ENCODE peak calls at places on chromosomes 2 and 18, in nine cellular contexts. One of them, this sample, is unnamed.

GRCh38 chr18:2655954-2656236 is 369 bp downstream of the SMCHD1 start:
- DNase-seq in glutamatergic neuron: no peak
- DNase-seq in HFF-Myc: no peak
- DNase-seq in NCI-H187: no peak
- DNase-seq in M059J: peak; percentile 45
- DNase-seq in BE2C: no peak
- DNase-seq in T-helper 1 cell: no peak
- DNase-seq in A549: peak; percentile 11
- DNase-seq in SW480: no peak
- DNase-seq in this sample: no peak

GRCh38 chr2:241356871-241357260 is 781 bp downstream of the FARP2 start:
- DNase-seq in BE2C: no peak
- DNase-seq in M059J: no peak
- DNase-seq in glutamatergic neuron: no peak
- DNase-seq in T-helper 1 cell: no peak
- DNase-seq in HFF-Myc: no peak
- DNase-seq in SW480: no peak
- DNase-seq in A549: no peak
- DNase-seq in NCI-H187: no peak
- DNase-seq in this sample: no peak

GRCh38 chr18:56532176-56532840 is 106.1 kb downstream of the TXNL1 start:
- DNase-seq in SW480: peak; percentile 4
- DNase-seq in HFF-Myc: no peak
- DNase-seq in T-helper 1 cell: no peak
- DNase-seq in BE2C: no peak
- DNase-seq in M059J: peak; percentile 73
- DNase-seq in NCI-H187: no peak
- DNase-seq in glutamatergic neuron: no peak
- DNase-seq in A549: no peak
- DNase-seq in this sample: no peak

GRCh38 chr2:42879116-42879705 is 86.8 kb upstream of the HAAO start:
- DNase-seq in HFF-Myc: no peak
- DNase-seq in T-helper 1 cell: no peak
- DNase-seq in NCI-H187: no peak
- DNase-seq in M059J: no peak
- DNase-seq in glutamatergic neuron: no peak
- DNase-seq in BE2C: no peak
- DNase-seq in SW480: no peak
- DNase-seq in A549: no peak
- DNase-seq in this sample: no peak

GRCh38 chr18:56233595-56233994 is 404.8 kb downstream of the TXNL1 start:
- DNase-seq in A549: no peak
- DNase-seq in BE2C: no peak
- DNase-seq in glutamatergic neuron: no peak
- DNase-seq in T-helper 1 cell: no peak
- DNase-seq in SW480: no peak
- DNase-seq in HFF-Myc: peak; percentile 31
- DNase-seq in M059J: peak; percentile 81
- DNase-seq in NCI-H187: no peak
- DNase-seq in this sample: no peak

GRCh38 chr2:158539176-158539895 is 82.6 kb downstream of the PKP4 start:
- DNase-seq in T-helper 1 cell: no peak
- DNase-seq in BE2C: no peak
- DNase-seq in M059J: peak; percentile 79
- DNase-seq in A549: no peak
- DNase-seq in SW480: peak; percentile 17
- DNase-seq in NCI-H187: no peak
- DNase-seq in HFF-Myc: peak; percentile 81
- DNase-seq in glutamatergic neuron: no peak
- DNase-seq in this sample: no peak

GRCh38 chr18:29191263-29191662 is 1014.3 kb upstream of the CDH2 start:
- DNase-seq in SW480: no peak
- DNase-seq in A549: peak; percentile 2
- DNase-seq in M059J: peak; percentile 9
- DNase-seq in T-helper 1 cell: no peak
- DNase-seq in glutamatergic neuron: peak; percentile 29
- DNase-seq in BE2C: peak; percentile 1
- DNase-seq in HFF-Myc: no peak
- DNase-seq in NCI-H187: no peak
- DNase-seq in this sample: no peak

GRCh38 chr18:59416818-59417217 is 57.8 kb upstream of the LMAN1 start:
- DNase-seq in NCI-H187: no peak
- DNase-seq in T-helper 1 cell: no peak
- DNase-seq in BE2C: no peak
- DNase-seq in A549: no peak
- DNase-seq in SW480: no peak
- DNase-seq in HFF-Myc: no peak
- DNase-seq in glutamatergic neuron: no peak
- DNase-seq in M059J: no peak
- DNase-seq in this sample: no peak

GRCh38 chr2:24886114-24886501 is 33.9 kb downstream of the ADCY3 start:
- DNase-seq in NCI-H187: no peak
- DNase-seq in HFF-Myc: no peak
- DNase-seq in glutamatergic neuron: no peak
- DNase-seq in SW480: no peak
- DNase-seq in T-helper 1 cell: no peak
- DNase-seq in A549: no peak
- DNase-seq in BE2C: no peak
- DNase-seq in M059J: no peak
- DNase-seq in this sample: no peak

GRCh38 chr18:21111351-21112139 is at the start of gene ROCK1:
- DNase-seq in A549: peak; percentile 70
- DNase-seq in BE2C: peak; percentile 95
- DNase-seq in NCI-H187: peak; percentile 89
- DNase-seq in M059J: peak; percentile 95
- DNase-seq in glutamatergic neuron: peak; percentile 100
- DNase-seq in T-helper 1 cell: peak; percentile 98
- DNase-seq in SW480: peak; percentile 91
- DNase-seq in HFF-Myc: peak; percentile 85
- DNase-seq in this sample: peak; percentile 53

GRCh38 chr2:232342635-232343565 is 35.7 kb upstream of the ALPP start:
- DNase-seq in A549: no peak
- DNase-seq in T-helper 1 cell: no peak
- DNase-seq in glutamatergic neuron: peak; percentile 11
- DNase-seq in BE2C: no peak
- DNase-seq in M059J: no peak
- DNase-seq in NCI-H187: no peak
- DNase-seq in SW480: no peak
- DNase-seq in HFF-Myc: no peak
- DNase-seq in this sample: no peak

GRCh38 chr2:172460780-172461201 is 33.4 kb downstream of the ITGA6 start:
- DNase-seq in T-helper 1 cell: no peak
- DNase-seq in SW480: no peak
- DNase-seq in A549: no peak
- DNase-seq in BE2C: no peak
- DNase-seq in M059J: peak; percentile 47
- DNase-seq in HFF-Myc: no peak
- DNase-seq in glutamatergic neuron: no peak
- DNase-seq in NCI-H187: no peak
- DNase-seq in this sample: no peak

GRCh38 chr2:15220618-15221017 is 340.5 kb downstream of the NBAS start:
- DNase-seq in BE2C: no peak
- DNase-seq in SW480: no peak
- DNase-seq in HFF-Myc: no peak
- DNase-seq in T-helper 1 cell: no peak
- DNase-seq in M059J: no peak
- DNase-seq in NCI-H187: no peak
- DNase-seq in A549: no peak
- DNase-seq in glutamatergic neuron: no peak
- DNase-seq in this sample: no peak

GRCh38 chr2:55550368-55551102 is 31.0 kb downstream of the CFAP36 start:
- DNase-seq in glutamatergic neuron: no peak
- DNase-seq in A549: no peak
- DNase-seq in SW480: peak; percentile 11
- DNase-seq in NCI-H187: no peak
- DNase-seq in T-helper 1 cell: no peak
- DNase-seq in M059J: peak; percentile 69
- DNase-seq in HFF-Myc: peak; percentile 44
- DNase-seq in BE2C: no peak
- DNase-seq in this sample: no peak